ENCODE peak calls at places on chromosomes 6 and 20, in seven cellular contexts. A, K, Z, O, P, D and N are unnamed samples.

GRCh38 chr20:18633411-18633810 is 45.6 kb downstream of the DTD1 start:
- DNase-seq in A (no peak), K (no peak), Z (no peak), O (no peak), P (no peak), D (no peak), N (no peak)

GRCh38 chr20:34316191-34316814 is 13.1 kb upstream of the AHCY start:
- DNase-seq in A (no peak), K (peak; percentile 33), Z (no peak), O (no peak), P (no peak), D (no peak), N (peak; percentile 33)

GRCh38 chr6:44009425-44010321 is 117.6 kb downstream of the MRPL14 start:
- DNase-seq in A (no peak), K (peak; percentile 29), Z (no peak), O (no peak), P (no peak), D (no peak), N (no peak)

GRCh38 chr6:31794294-31794865 is 1.2 kb downstream of the VARS1 start:
- DNase-seq in A (no peak), K (peak; percentile 40), Z (no peak), O (no peak), P (no peak), D (no peak), N (no peak)

GRCh38 chr6:78835817-78836216 is 31.5 kb upstream of the IRAK1BP1 start:
- DNase-seq in A (no peak), K (peak; percentile 4), Z (no peak), O (no peak), P (no peak), D (no peak), N (no peak)

GRCh38 chr20:64219202-64219601 is 36.3 kb upstream of the PCMTD2 start:
- DNase-seq in A (no peak), K (no peak), Z (no peak), O (no peak), P (no peak), D (no peak), N (no peak)

GRCh38 chr20:19784511-19785172 is 26.6 kb downstream of the RIN2 start:
- DNase-seq in A (peak; percentile 68), K (peak; percentile 91), Z (peak; percentile 9), O (peak; percentile 75), P (peak; percentile 32), D (no peak), N (peak; percentile 77)

GRCh38 chr6:47175656-47176055 is 133.5 kb upstream of the ADGRF1 start:
- DNase-seq in A (no peak), K (no peak), Z (no peak), O (no peak), P (no peak), D (no peak), N (no peak)

GRCh38 chr6:142885182-142885867 is 59.7 kb downstream of the HIVEP2 start:
- DNase-seq in A (peak; percentile 41), K (peak; percentile 99), Z (peak; percentile 89), O (peak; percentile 84), P (no peak), D (peak; percentile 61), N (peak; percentile 94)

GRCh38 chr6:105692630-105693212 is 289.8 kb upstream of the PREP start:
- DNase-seq in A (no peak), K (no peak), Z (no peak), O (no peak), P (no peak), D (no peak), N (no peak)

GRCh38 chr6:77650098-77650663 is 2.7 kb upstream of the MEI4 start:
- DNase-seq in A (no peak), K (no peak), Z (no peak), O (no peak), P (peak; percentile 25), D (peak; percentile 81), N (no peak)

GRCh38 chr20:40945754-40946451 is 82.7 kb upstream of the TOP1 start:
- DNase-seq in A (peak; percentile 40), K (peak; percentile 52), Z (no peak), O (peak; percentile 72), P (no peak), D (peak; percentile 36), N (peak; percentile 19)

GRCh38 chr20:3378138-3378537 is 29.3 kb downstream of the DNAAF9 start:
- DNase-seq in A (no peak), K (no peak), Z (no peak), O (no peak), P (no peak), D (no peak), N (no peak)

GRCh38 chr6:2028457-2029038 is 216.9 kb downstream of the GMDS start:
- DNase-seq in A (no peak), K (no peak), Z (peak; percentile 9), O (no peak), P (no peak), D (no peak), N (no peak)

GRCh38 chr20:9035129-9035528 is 33.8 kb upstream of the PLCB4 start:
- DNase-seq in A (no peak), K (peak; percentile 94), Z (no peak), O (no peak), P (no peak), D (no peak), N (peak; percentile 21)

GRCh38 chr6:92495246-92495645 is 924.1 kb downstream of the EPHA7 start:
- DNase-seq in A (no peak), K (no peak), Z (no peak), O (no peak), P (no peak), D (no peak), N (no peak)

GRCh38 chr6:113818528-113818927 is 38.6 kb upstream of the MARCKS start:
- DNase-seq in A (no peak), K (peak; percentile 33), Z (no peak), O (no peak), P (no peak), D (no peak), N (no peak)

GRCh38 chr6:165019681-165020080 is 289.7 kb downstream of the C6orf118 start:
- DNase-seq in A (no peak), K (no peak), Z (no peak), O (no peak), P (no peak), D (no peak), N (no peak)

GRCh38 chr6:96939019-96939805 is 14.7 kb downstream of the KLHL32 start:
- DNase-seq in A (no peak), K (peak; percentile 29), Z (no peak), O (no peak), P (no peak), D (no peak), N (peak; percentile 67)

GRCh38 chr20:10178727-10179313 is 39.8 kb upstream of the SNAP25 start:
- DNase-seq in A (no peak), K (peak; percentile 55), Z (no peak), O (no peak), P (no peak), D (no peak), N (no peak)

GRCh38 chr6:159105716-159106115 is 60.9 kb upstream of the TAGAP start:
- DNase-seq in A (no peak), K (no peak), Z (no peak), O (no peak), P (no peak), D (no peak), N (no peak)

DNA sequence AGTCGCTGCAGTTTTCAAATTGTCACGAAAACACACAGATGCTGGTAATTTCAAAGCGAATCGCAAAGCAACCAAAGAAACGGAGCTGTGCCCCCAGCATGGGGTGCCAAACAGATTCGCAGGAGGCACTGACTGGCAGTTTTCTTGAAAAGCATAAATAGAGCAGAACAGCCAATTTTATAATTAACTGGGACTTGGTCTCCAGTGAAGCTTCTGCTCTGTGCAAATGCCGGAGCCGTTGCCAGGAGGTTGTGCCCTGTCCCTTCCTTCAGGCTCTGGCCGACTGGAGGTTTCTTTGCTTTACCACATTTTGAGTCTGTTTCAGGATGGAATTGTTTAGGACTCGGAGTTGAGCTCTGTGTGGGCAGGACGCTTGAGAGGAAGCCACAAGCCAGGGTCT is 18.9 kb downstream of the ARHGAP40 start:
- DNase-seq in A (no peak), K (no peak), Z (no peak), O (no peak), P (no peak), D (no peak), N (no peak)
- TF ChIP-seq CEBPB in A (no peak), K (no peak), Z (no peak), O (no peak), P (no peak), D (no peak), N (no peak)

GRCh38 chr6:45436544-45437440 is 59.1 kb upstream of the SUPT3H start:
- DNase-seq in A (no peak), K (peak; percentile 89), Z (peak; percentile 7), O (no peak), P (peak; percentile 32), D (no peak), N (no peak)
- H3K4me2 ChIP-seq in A (peak overlapping the region; percentile 41), K (peak overlapping the region; percentile 74), Z (no peak overlapping the region), O (no peak overlapping the region), P (peak overlapping the region; percentile 26), D (no peak overlapping the region), N (peak overlapping the region; percentile 65)

DNA sequence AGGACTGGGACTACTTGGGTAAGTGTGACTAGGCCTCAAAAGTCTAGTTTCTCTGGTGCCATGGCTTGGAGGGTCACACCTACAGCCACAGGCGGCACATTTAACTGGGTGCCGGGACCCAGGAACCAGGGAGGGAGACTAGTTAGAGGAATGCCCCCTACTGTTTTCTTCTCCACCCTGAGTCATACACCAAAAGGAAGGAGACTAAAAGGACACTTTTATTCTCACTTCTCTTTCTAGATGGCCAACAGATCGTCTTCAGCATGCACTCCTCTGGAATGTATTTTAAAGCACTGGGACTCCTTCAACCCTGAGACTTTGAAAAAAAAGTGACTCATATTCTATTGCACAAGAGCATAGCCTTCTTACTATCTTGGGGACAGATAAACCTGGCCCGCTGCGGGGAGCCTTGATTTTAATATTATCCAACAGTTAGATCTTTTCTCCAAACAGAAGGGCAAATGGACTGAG is 33.4 kb downstream of the PLN start:
- DNase-seq in A (no peak), K (peak; percentile 80), Z (no peak), O (no peak), P (peak; percentile 17), D (no peak), N (no peak)
- TF ChIP-seq CEBPB in A (no peak), K (peak; percentile 97), Z (no peak), O (peak; percentile 15), P (peak; percentile 99), D (no peak), N (no peak)

GRCh38 chr6:29709178-29709576 is 14.1 kb upstream of the HLA-F start:
- DNase-seq in A (no peak), K (no peak), Z (no peak), O (no peak), P (no peak), D (no peak), N (no peak)
- H3K4me2 ChIP-seq in A (no peak overlapping the region), K (no peak overlapping the region), Z (peak overlapping the region; percentile 68), O (no peak overlapping the region), P (no peak overlapping the region), D (no peak overlapping the region), N (no peak overlapping the region)